ENCODE peak calls at places on chromosomes 5 and 9, in four cellular contexts. One of them, this sample, is unnamed.
A peak's percentile ranks its signal among the peaks of the same experiment; 100 is the strongest.

GRCh38 chr5:157820593-157821252 is 38.2 kb downstream of the CLINT1 start:
- DNase-seq in AG04450: peak; percentile 6
- DNase-seq in hypothalamus: peak; percentile 25
- DNase-seq in BJ: no peak
- DNase-seq in this sample: no peak

GRCh38 chr9:138104251-138105122 is 226.9 kb downstream of the CACNA1B start:
- DNase-seq in hypothalamus: no peak
- DNase-seq in BJ: no peak
- DNase-seq in AG04450: no peak
- DNase-seq in this sample: no peak

GRCh38 chr9:105859428-105860091 is 165.2 kb downstream of the TMEM38B start:
- DNase-seq in BJ: no peak
- DNase-seq in AG04450: no peak
- DNase-seq in hypothalamus: no peak
- DNase-seq in this sample: no peak

GRCh38 chr9:131503626-131504465 is 1.1 kb downstream of the POMT1 start:
- DNase-seq in hypothalamus: no peak
- DNase-seq in AG04450: no peak
- DNase-seq in BJ: no peak
- DNase-seq in this sample: no peak

GRCh38 chr5:39109616-39110015 is 35.4 kb upstream of the RICTOR start:
- DNase-seq in AG04450: no peak
- DNase-seq in hypothalamus: peak; percentile 66
- DNase-seq in BJ: no peak
- DNase-seq in this sample: no peak

GRCh38 chr5:68067353-68067752 is 148.2 kb upstream of the PIK3R1 start:
- DNase-seq in AG04450: no peak
- DNase-seq in hypothalamus: no peak
- DNase-seq in BJ: no peak
- DNase-seq in this sample: no peak

GRCh38 chr5:42887575-42887974 is 75.9 kb upstream of the SELENOP start:
- DNase-seq in hypothalamus: no peak
- DNase-seq in AG04450: no peak
- DNase-seq in BJ: no peak
- DNase-seq in this sample: no peak

GRCh38 chr9:124559871-124560270 is 52.7 kb upstream of the NR5A1 start:
- DNase-seq in BJ: no peak
- DNase-seq in hypothalamus: no peak
- DNase-seq in AG04450: peak; percentile 68
- DNase-seq in this sample: no peak

GRCh38 chr5:97980291-97980690 is 793.2 kb upstream of the RGMB start:
- DNase-seq in BJ: no peak
- DNase-seq in AG04450: no peak
- DNase-seq in hypothalamus: no peak
- DNase-seq in this sample: no peak

This sample was measured in head of caudate nucleus.